ENCODE peak calls at places on chromosomes 13 and 19, in six cellular contexts. Z, I, G, V, Q and C are unnamed samples.

GRCh38 chr13:40779796-40780285 is 8.9 kb upstream of the MRPS31 start:
- DNase-seq in Q (no peak), V (no peak), I (no peak), G (no peak), Z (no peak), C (no peak)

GRCh38 chr19:35498220-35498619 is 8.0 kb upstream of the KRTDAP start:
- DNase-seq in I (no peak), G (no peak), Z (no peak), Q (no peak), V (no peak), C (no peak)

GRCh38 chr13:23087884-23088283 is 92.9 kb upstream of the SGCG start:
- DNase-seq in I (no peak), V (peak), Z (peak), G (no peak), Q (no peak), C (no peak)

GRCh38 chr19:47330466-47330869 is 1.5 kb upstream of the C5AR2 start:
- DNase-seq in I (no peak), V (no peak), Q (no peak), G (no peak), Z (no peak), C (no peak)

GRCh38 chr13:18946738-18947137 is 234.9 kb downstream of the TUBA3C start:
- DNase-seq in V (no peak), G (no peak), I (peak), Z (no peak), Q (no peak), C (peak)

GRCh38 chr13:60018536-60018935 is 145.2 kb downstream of the DIAPH3 start:
- DNase-seq in I (no peak), Z (no peak), Q (no peak), G (no peak), V (no peak), C (no peak)

GRCh38 chr19:51514866-51515481 is 13.4 kb upstream of the SIGLEC12 start:
- DNase-seq in V (no peak), Z (peak), G (no peak), I (no peak), Q (no peak), C (no peak)

GRCh38 chr19:49295208-49295880 is 29.6 kb downstream of the SLC6A16 start:
- DNase-seq in Q (no peak), I (no peak), V (no peak), G (no peak), Z (no peak), C (no peak)

GRCh38 chr13:23159587-23160240 is 21.1 kb upstream of the SGCG start:
- DNase-seq in I (no peak), G (no peak), V (no peak), Z (no peak), Q (no peak), C (no peak)

GRCh38 chr13:112117955-112118302 is 51.0 kb downstream of the SOX1 start:
- DNase-seq in V (no peak), Z (no peak), I (no peak), G (no peak), Q (no peak), C (no peak)

GRCh38 chr13:73754727-73755292 is 379.4 kb downstream of the KLF12 start:
- DNase-seq in Q (no peak), V (no peak), G (no peak), Z (peak), I (no peak), C (no peak)

GRCh38 chr13:24502567-24503375 is 9.8 kb downstream of the PARP4 start:
- DNase-seq in V (peak), Z (peak), G (no peak), I (no peak), Q (no peak), C (peak)

GRCh38 chr19:47124937-47125668 is 5.5 kb upstream of the SAE1 start:
- DNase-seq in I (no peak), Q (no peak), G (no peak), Z (peak), V (no peak), C (no peak)

GRCh38 chr13:24184855-24185254 is 24.3 kb downstream of the SPATA13 start:
- DNase-seq in I (no peak), Z (no peak), Q (no peak), G (no peak), V (no peak), C (no peak)

GRCh38 chr13:95462801-95463200 is 89.7 kb upstream of the CLDN10 start:
- DNase-seq in Q (no peak), I (no peak), G (no peak), V (no peak), Z (no peak), C (no peak)

GRCh38 chr19:28213476-28214082 is 999.4 kb downstream of the UQCRFS1 start:
- DNase-seq in Z (no peak), G (no peak), Q (no peak), V (peak), I (no peak), C (no peak)

GRCh38 chr13:51839711-51840110 is 5.3 kb downstream of the TMEM272 start:
- DNase-seq in I (no peak), Z (no peak), G (no peak), Q (no peak), V (no peak), C (no peak)

GRCh38 chr19:5585461-5586299 is 17.9 kb upstream of the TINCR start:
- DNase-seq in V (peak), G (no peak), Q (no peak), Z (no peak), I (no peak), C (no peak)

GRCh38 chr19:57389730-57390598 is at the start of gene ZNF548:
- DNase-seq in I (peak), Q (peak), Z (peak), G (peak), V (peak), C (peak)
- TF ChIP-seq CTCF in I (no peak), Q (peak), Z (no peak), G (peak), V (no peak), C (no peak)

DNA sequence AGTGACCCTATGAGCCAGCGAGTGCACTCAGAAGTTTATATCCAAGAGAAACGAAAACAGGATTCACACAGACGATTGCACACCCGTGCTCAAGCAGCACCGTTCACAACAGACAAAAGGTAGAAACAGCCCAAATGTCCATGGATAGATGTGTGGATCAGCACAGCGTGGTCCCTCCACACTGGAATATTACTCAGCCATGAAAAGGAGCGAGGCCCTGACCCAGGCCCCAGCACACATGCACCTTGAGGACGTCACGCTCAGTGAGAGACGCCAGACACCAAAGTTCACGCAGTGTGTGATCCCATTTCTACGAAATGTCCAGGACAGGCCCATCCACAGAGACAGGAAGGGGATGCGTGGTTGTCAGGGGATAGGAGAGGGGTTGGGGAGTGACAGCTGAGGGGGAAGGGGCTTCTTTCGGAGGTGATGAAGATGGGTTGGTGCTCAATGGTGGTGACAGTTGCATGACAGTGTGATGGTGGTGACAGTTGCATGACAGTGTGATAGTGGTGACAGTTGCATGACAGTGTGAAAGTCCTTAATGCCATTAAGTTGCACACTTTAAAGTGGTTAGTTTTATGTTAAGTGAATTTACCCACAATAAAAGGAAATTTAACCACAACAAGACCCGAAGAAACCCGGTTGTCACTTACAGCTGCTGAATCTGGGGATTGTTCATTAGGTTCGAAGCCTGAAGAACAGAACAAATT is 18.9 kb upstream of the SLC39A3 start:
- DNase-seq in Z (no peak), I (no peak), G (no peak), Q (no peak), V (no peak), C (no peak)
- TF ChIP-seq POLR2A in Z (no peak), I (no peak), G (no peak), Q (no peak), V (no peak), C (no peak)

DNA sequence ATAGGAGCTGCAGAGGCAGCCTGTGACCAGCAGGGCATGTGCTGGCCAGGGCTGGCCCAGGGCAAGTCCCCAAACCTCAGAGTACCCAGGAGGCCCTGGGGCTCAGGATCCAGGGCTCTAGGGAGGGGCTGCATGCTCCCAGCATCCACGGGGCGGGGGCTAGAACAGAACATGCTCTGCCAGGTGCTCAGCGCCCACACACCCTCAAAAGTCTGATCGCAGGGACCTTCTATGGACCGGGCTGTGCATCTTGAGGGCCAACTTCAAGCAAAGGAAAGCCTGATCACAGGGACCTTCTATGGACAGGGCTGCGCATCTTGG is 33.5 kb downstream of the ELL start:
- DNase-seq in Z (peak), Q (no peak), V (no peak), I (no peak), G (no peak), C (no peak)
- TF ChIP-seq CTCF in Z (no peak), Q (peak), V (no peak), I (no peak), G (no peak), C (no peak)

GRCh38 chr13:48415516-48415915 is 2.6 kb upstream of the LPAR6 start:
- DNase-seq in G (no peak), Q (no peak), V (no peak), I (no peak), Z (no peak), C (no peak)
- TF ChIP-seq POLR2A in G (no peak), Q (no peak), V (no peak), I (no peak), Z (no peak), C (no peak)

GRCh38 chr19:33610588-33610987 is 11.2 kb upstream of the CHST8 start:
- DNase-seq in Q (no peak), V (no peak), I (peak), G (no peak), Z (no peak), C (no peak)

GRCh38 chr19:33609353-33609752 is 12.4 kb upstream of the CHST8 start:
- DNase-seq in Q (no peak), Z (no peak), V (no peak), I (no peak), G (no peak), C (no peak)

GRCh38 chr19:33613601-33614000 is 8.2 kb upstream of the CHST8 start:
- DNase-seq in Q (no peak), G (no peak), I (peak), Z (no peak), V (no peak), C (no peak)

GRCh38 chr19:33616346-33616745 is 5.4 kb upstream of the CHST8 start:
- DNase-seq in G (no peak), Z (no peak), I (no peak), Q (no peak), V (no peak), C (no peak)

GRCh38 chr19:33612928-33613327 is 8.8 kb upstream of the CHST8 start:
- DNase-seq in V (no peak), Q (no peak), G (no peak), Z (no peak), I (peak), C (no peak)
- TF ChIP-seq CTCF in V (no peak), Q (no peak), G (no peak), Z (no peak), I (no peak), C (no peak)

GRCh38 chr13:91655731-91656130 is 257.3 kb downstream of the GPC5 start:
- DNase-seq in Q (no peak), I (no peak), G (no peak), V (no peak), Z (no peak), C (no peak)
- TF ChIP-seq POLR2A in Q (no peak), I (no peak), G (no peak), V (no peak), Z (no peak), C (no peak)